ENCODE peak calls at places on chromosomes 1 and 21, in eight cellular contexts. X is activated naive CD4-positive, alpha-beta T cell; Z is GM12892; G is activated CD4-positive, alpha-beta T cell treated with anti-CD3 and anti-CD28 coated beads, Interleukin-2, amount 50 U/mL, for 24 hours; N is immature natural killer cell; Q is mesendoderm; C is stimulated activated CD8-positive, alpha-beta memory T cell treated with anti-CD3 and anti-CD28 coated beads, Interleukin-4, amount 100 ng/mL, for 48 hours; J is CD4-positive, alpha-beta memory T cell. B is an unnamed sample.
A peak's percentile ranks its signal among the peaks of the same experiment; 100 is the strongest.

GRCh38 chr1:205577874-205578658 is 53.7 kb downstream of the ELK4 start:
- DNase-seq in Z (no peak), C (peak; percentile 12), J (no peak), G (no peak), X (no peak), N (no peak), Q (no peak), B (no peak)

GRCh38 chr1:2290595-2291510 is 62.7 kb downstream of the SKI start:
- DNase-seq in X (peak; percentile 48), J (peak; percentile 73), Q (no peak), Z (peak; percentile 59), G (peak; percentile 76), C (peak; percentile 90), N (peak; percentile 85), B (no peak)

GRCh38 chr1:14443164-14443787 is 155.2 kb upstream of the KAZN start:
- DNase-seq in Q (peak; percentile 86), J (no peak), G (no peak), X (no peak), N (no peak), Z (no peak), C (no peak), B (no peak)

GRCh38 chr1:153959454-153959853 is 1.0 kb upstream of the CRTC2 start:
- DNase-seq in G (no peak), X (no peak), N (no peak), Q (peak; percentile 38), Z (no peak), C (no peak), J (no peak), B (peak; percentile 19)

GRCh38 chr1:168407832-168408530 is 127.3 kb downstream of the TBX19 start:
- DNase-seq in J (no peak), Z (no peak), C (no peak), N (peak; percentile 23), Q (no peak), G (no peak), X (no peak), B (no peak)

GRCh38 chr1:206117151-206117948 is at the start of gene AVPR1B:
- DNase-seq in C (peak; percentile 52), N (no peak), G (no peak), Q (peak; percentile 63), Z (peak; percentile 26), X (no peak), J (no peak), B (peak; percentile 80)

GRCh38 chr1:4743978-4744750 is 89.8 kb downstream of the AJAP1 start:
- DNase-seq in Z (no peak), G (no peak), J (no peak), Q (no peak), C (no peak), N (no peak), X (no peak), B (no peak)

GRCh38 chr21:45995686-45996179 is 14.2 kb downstream of the COL6A1 start:
- DNase-seq in C (peak; percentile 24), Z (peak; percentile 22), Q (no peak), J (no peak), G (no peak), N (no peak), X (no peak), B (no peak)

GRCh38 chr1:203797948-203798347 is 2.5 kb downstream of the ZBED6 start:
- DNase-seq in C (no peak), G (no peak), X (no peak), N (no peak), J (no peak), Z (no peak), Q (peak; percentile 60), B (no peak)

GRCh38 chr1:93565496-93566221 is 116.0 kb downstream of the BCAR3 start:
- DNase-seq in Z (no peak), G (no peak), J (no peak), Q (no peak), C (no peak), X (no peak), N (no peak), B (no peak)

GRCh38 chr1:54335396-54336056 is 70.7 kb downstream of the SSBP3 start:
- DNase-seq in X (no peak), J (no peak), G (no peak), C (no peak), N (no peak), Q (peak; percentile 98), Z (no peak), B (no peak)

GRCh38 chr1:26438041-26438440 is 5.9 kb downstream of the DHDDS start:
- DNase-seq in Q (no peak), N (no peak), C (no peak), X (no peak), G (no peak), J (no peak), Z (no peak), B (no peak)

GRCh38 chr1:236063919-236064673 is 794 bp downstream of the NID1 start:
- DNase-seq in J (no peak), G (no peak), N (no peak), C (peak; percentile 41), Z (no peak), Q (peak; percentile 56), X (no peak), B (peak; percentile 62)

GRCh38 chr1:186183219-186183618 is 191.8 kb downstream of the TPR start:
- DNase-seq in Z (no peak), G (peak; percentile 5), N (no peak), X (no peak), Q (no peak), C (peak; percentile 45), J (no peak), B (no peak)

GRCh38 chr1:109273570-109274288 is 9.2 kb downstream of the PSRC1 start:
- DNase-seq in Z (no peak), X (no peak), Q (no peak), G (no peak), J (no peak), N (no peak), C (no peak), B (no peak)

GRCh38 chr1:235015291-235015990 is 113.2 kb downstream of the TOMM20 start:
- DNase-seq in N (no peak), Z (no peak), C (peak; percentile 67), X (no peak), Q (no peak), G (peak; percentile 63), J (peak; percentile 15), B (no peak)

GRCh38 chr1:15033264-15033663 is 120.3 kb upstream of the TMEM51 start:
- DNase-seq in G (no peak), N (no peak), C (no peak), Q (peak; percentile 39), J (no peak), Z (no peak), X (no peak), B (no peak)

GRCh38 chr1:79815115-79815514 is 808.6 kb upstream of the ADGRL4 start:
- DNase-seq in J (no peak), X (no peak), N (no peak), C (no peak), Q (no peak), G (no peak), Z (no peak), B (no peak)

GRCh38 chr1:119679223-119679622 is 31.2 kb upstream of the ZNF697 start:
- DNase-seq in G (no peak), Z (no peak), J (no peak), N (no peak), X (no peak), Q (peak; percentile 62), C (no peak), B (peak; percentile 72)

GRCh38 chr1:206682111-206682510 is 2.6 kb upstream of the MAPKAPK2 start:
- DNase-seq in X (no peak), Q (no peak), J (no peak), G (no peak), Z (no peak), C (no peak), N (no peak), B (no peak)

GRCh38 chr21:31564439-31564838 is 95.1 kb upstream of the SOD1 start:
- DNase-seq in Z (no peak), X (no peak), J (no peak), Q (peak; percentile 27), G (no peak), C (no peak), N (no peak), B (no peak)

GRCh38 chr1:89179343-89179742 is 3.5 kb upstream of the GBP7 start:
- DNase-seq in X (no peak), G (no peak), J (no peak), Z (no peak), Q (no peak), N (no peak), C (no peak), B (no peak)

GRCh38 chr1:237201155-237201554 is 159.2 kb downstream of the RYR2 start:
- DNase-seq in C (no peak), Z (no peak), G (no peak), N (no peak), X (no peak), Q (no peak), J (no peak), B (no peak)

GRCh38 chr1:201463071-201463552 is 5.9 kb downstream of the PHLDA3 start:
- DNase-seq in X (no peak), N (no peak), Q (no peak), Z (no peak), G (no peak), J (no peak), C (no peak), B (peak; percentile 54)

GRCh38 chr21:41899431-41900202 is 20.5 kb upstream of the PRDM15 start:
- DNase-seq in Q (no peak), G (peak; percentile 30), X (no peak), Z (no peak), J (peak; percentile 9), N (peak; percentile 71), C (peak; percentile 81), B (no peak)

GRCh38 chr1:171245458-171246064 is 2.7 kb upstream of the FMO1 start:
- DNase-seq in G (no peak), J (peak; percentile 15), N (peak; percentile 2), C (no peak), Q (peak; percentile 65), X (no peak), Z (no peak), B (peak; percentile 85)